ENCODE peak calls at places on chromosomes 16 and 17, in seven cellular contexts. C is HFFc6, V is mesothelial cell of epicardium, K is PC-9, Y is OCI-LY7, G is AG04449, F is cardiac muscle cell. W is an unnamed sample.

GRCh38 chr16:66605177-66605999 is 884 bp downstream of the CMTM3 start:
- DNase-seq in C (peak), V (peak), K (peak), Y (peak), G (no peak), F (peak), W (peak)

GRCh38 chr17:32445976-32446375 is 1.7 kb downstream of the PSMD11 start:
- DNase-seq in C (peak), V (no peak), K (no peak), Y (peak), G (no peak), F (no peak), W (no peak)

GRCh38 chr17:57937492-57937891 is 17.7 kb downstream of the CUEDC1 start:
- DNase-seq in C (no peak), V (no peak), K (no peak), Y (no peak), G (no peak), F (no peak), W (no peak)

GRCh38 chr16:57720142-57720575 is 15.4 kb upstream of the KATNB1 start:
- DNase-seq in C (peak), V (no peak), K (peak), Y (peak), G (no peak), F (peak), W (peak)

GRCh38 chr17:45222273-45222993 is 748 bp downstream of the FMNL1 start:
- DNase-seq in C (no peak), V (no peak), K (no peak), Y (peak), G (no peak), F (no peak), W (no peak)

GRCh38 chr17:63961355-63962207 is 11.1 kb downstream of the SCN4A start:
- DNase-seq in C (peak), V (peak), K (peak), Y (peak), G (no peak), F (peak), W (peak)

GRCh38 chr17:694239-694638 is 20.4 kb downstream of the VPS53 start:
- DNase-seq in C (peak), V (no peak), K (peak), Y (no peak), G (peak), F (no peak), W (no peak)

GRCh38 chr17:51059781-51060180 is 60.9 kb downstream of the SPAG9 start:
- DNase-seq in C (peak), V (no peak), K (no peak), Y (no peak), G (no peak), F (no peak), W (no peak)

GRCh38 chr16:78257376-78257728 is 157.9 kb downstream of the WWOX start:
- DNase-seq in C (no peak), V (no peak), K (no peak), Y (no peak), G (no peak), F (no peak), W (no peak)

GRCh38 chr17:67503184-67503583 is 126.1 kb downstream of the PITPNC1 start:
- DNase-seq in C (peak), V (no peak), K (peak), Y (no peak), G (no peak), F (no peak), W (no peak)

DNA sequence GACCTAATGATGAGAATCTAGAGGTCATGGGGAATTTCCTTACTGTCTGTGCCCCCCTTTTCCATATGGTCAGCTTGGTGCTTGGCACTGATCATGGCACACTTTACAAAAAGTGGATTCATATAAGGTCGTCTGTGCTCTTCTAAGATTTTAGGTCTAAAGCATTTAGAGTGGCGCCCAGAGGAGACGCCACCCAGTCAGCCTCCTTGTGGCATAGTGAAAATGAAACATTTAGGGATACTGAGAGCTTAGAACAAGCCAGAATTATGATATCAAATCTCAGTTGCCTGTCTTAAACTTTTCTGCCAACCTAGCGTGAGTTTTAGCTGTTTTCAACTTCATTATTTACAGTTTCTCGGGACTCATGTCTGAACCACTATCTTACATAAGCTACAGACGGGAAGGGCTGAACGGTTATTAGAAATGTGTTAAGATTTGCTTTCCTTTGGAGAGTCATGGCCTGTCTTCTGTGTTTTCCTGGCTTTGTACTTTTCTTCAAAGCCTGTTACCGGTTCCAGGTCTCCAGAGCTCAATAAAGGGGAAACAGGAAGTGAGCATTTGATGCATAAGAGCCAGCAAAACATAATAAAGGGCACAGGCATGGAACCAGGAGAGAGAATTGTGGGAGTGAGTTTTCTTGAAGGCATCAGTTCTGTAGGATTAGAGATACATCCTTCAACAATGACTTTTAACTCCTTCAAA is 13.7 kb downstream of the ZNRF1 start:
- DNase-seq in C (no peak), V (no peak), K (no peak), Y (no peak), G (no peak), F (no peak), W (no peak)
- TF ChIP-seq CTCF in C (no peak), V (no peak), K (no peak), Y (no peak), G (no peak), F (no peak), W (no peak)

GRCh38 chr16:234468-235305 is at the start of gene FAM234A:
- DNase-seq in C (peak), V (peak), K (peak), Y (peak), G (no peak), F (peak), W (peak)
- TF ChIP-seq CTCF in C (peak), V (no peak), K (no peak), Y (peak), G (peak), F (peak), W (peak)

GRCh38 chr17:42025191-42025579 is 5.3 kb downstream of the NKIRAS2 start:
- DNase-seq in C (no peak), V (no peak), K (no peak), Y (no peak), G (no peak), F (no peak), W (no peak)
- TF ChIP-seq CTCF in C (peak), V (peak), K (peak), Y (peak), G (no peak), F (no peak), W (no peak)

GRCh38 chr17:70168979-70169706 is at the start of gene KCNJ2:
- DNase-seq in C (peak), V (peak), K (no peak), Y (peak), G (no peak), F (peak), W (peak)

GRCh38 chr17:70166571-70166970 is 2.8 kb upstream of the KCNJ2 start:
- DNase-seq in C (no peak), V (no peak), K (no peak), Y (no peak), G (no peak), F (no peak), W (no peak)

GRCh38 chr17:70168044-70168978 is 1.0 kb upstream of the KCNJ2 start:
- DNase-seq in C (no peak), V (peak), K (no peak), Y (peak), G (peak), F (peak), W (peak)

GRCh38 chr17:70161519-70161918 is 7.8 kb upstream of the KCNJ2 start:
- DNase-seq in C (no peak), V (no peak), K (no peak), Y (no peak), G (no peak), F (no peak), W (no peak)

GRCh38 chr17:70165383-70165782 is 3.9 kb upstream of the KCNJ2 start:
- DNase-seq in C (no peak), V (no peak), K (no peak), Y (no peak), G (no peak), F (no peak), W (no peak)
- TF ChIP-seq CTCF in C (no peak), V (no peak), K (no peak), Y (no peak), G (no peak), F (no peak), W (no peak)

GRCh38 chr16:4307215-4308037 is 8.4 kb upstream of the GLIS2 start:
- DNase-seq in C (peak), V (peak), K (peak), Y (peak), G (peak), F (peak), W (peak)
- TF ChIP-seq CTCF in C (peak), V (no peak), K (no peak), Y (no peak), G (no peak), F (no peak), W (no peak)

DNA sequence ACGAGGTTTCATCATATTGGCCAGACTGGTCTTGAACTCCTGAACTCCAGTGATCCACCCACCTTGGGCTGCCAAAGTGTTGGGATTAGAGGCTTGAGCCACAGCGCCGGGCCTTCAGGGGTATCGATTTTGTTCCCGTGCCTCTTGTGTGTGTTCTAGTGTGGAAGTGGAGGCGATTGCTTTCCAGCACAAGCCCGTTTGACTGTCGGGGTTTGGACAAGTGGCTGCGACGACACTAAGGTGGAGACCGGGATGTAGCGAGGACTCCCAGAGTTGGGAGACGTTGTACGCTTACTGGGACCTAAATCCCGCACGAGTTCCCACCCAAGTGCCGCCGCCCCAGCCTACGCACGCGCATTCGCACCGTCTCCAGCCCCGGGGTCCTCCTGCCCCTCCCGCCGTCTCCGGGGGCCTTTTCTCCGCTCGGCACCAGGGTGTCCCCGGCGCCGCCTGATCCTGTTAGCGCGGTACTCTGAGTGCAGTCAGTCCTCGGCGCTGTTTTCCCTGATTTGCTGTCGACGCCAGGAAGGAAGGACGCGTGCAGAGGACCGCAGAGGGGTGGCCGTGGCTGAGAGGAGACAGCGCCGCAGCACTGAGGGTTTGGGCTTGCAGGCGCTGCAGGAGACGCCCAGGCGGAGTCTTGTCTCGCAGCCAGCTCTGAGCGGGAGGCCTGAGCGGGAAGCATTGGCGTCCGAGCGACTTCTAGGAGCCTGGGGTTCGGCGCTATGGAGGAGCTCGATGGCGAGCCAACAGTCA is at the start of gene NUP85:
- DNase-seq in C (peak), V (peak), K (peak), Y (peak), G (peak), F (peak), W (peak)
- TF ChIP-seq CTCF in C (no peak), V (no peak), K (no peak), Y (no peak), G (no peak), F (no peak), W (no peak)

DNA sequence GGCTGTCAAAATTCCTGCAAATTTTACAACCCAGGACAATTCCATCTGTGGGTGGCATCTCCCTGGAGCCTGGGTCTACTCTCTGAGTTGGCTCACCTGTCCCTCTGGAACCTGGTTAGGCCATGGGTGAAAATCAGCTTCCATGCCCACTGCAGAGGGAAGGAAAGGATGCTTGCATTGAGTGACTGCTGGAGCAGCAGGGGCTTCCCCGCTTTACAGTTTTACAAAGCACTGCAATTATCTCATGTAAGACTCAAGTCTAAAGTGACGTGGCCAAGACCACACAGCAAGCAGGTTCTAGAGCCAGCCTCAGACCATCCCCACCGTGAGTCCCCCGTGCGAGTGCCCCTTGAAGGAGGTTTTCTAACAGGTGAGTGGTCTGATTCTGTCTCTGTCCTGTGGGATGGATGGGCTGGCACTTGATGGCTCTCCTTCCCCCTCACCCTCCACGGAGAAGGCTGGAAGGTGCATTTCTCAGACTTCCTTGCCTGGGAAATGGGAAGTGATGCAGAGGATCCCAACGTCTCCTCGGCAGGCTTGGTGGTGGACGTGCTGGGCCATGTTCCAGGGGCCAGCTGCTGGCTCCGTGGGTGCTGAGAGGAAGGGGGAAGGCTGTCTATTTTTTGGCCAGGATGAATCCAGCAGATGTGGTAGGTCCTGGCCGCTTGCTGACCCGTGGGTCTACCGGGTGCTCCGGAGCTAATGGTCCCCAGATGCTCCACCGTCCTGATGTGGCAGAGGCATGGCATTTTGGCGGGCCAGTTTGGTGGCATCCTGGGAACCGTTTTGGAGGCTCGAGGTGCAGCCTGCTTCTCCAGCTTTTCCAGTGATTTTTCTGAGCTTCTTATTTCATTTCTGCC is 26.3 kb upstream of the CBX4 start:
- DNase-seq in C (no peak), V (no peak), K (no peak), Y (no peak), G (no peak), F (no peak), W (no peak)
- TF ChIP-seq CTCF in C (no peak), V (no peak), K (no peak), Y (no peak), G (no peak), F (no peak), W (no peak)

DNA sequence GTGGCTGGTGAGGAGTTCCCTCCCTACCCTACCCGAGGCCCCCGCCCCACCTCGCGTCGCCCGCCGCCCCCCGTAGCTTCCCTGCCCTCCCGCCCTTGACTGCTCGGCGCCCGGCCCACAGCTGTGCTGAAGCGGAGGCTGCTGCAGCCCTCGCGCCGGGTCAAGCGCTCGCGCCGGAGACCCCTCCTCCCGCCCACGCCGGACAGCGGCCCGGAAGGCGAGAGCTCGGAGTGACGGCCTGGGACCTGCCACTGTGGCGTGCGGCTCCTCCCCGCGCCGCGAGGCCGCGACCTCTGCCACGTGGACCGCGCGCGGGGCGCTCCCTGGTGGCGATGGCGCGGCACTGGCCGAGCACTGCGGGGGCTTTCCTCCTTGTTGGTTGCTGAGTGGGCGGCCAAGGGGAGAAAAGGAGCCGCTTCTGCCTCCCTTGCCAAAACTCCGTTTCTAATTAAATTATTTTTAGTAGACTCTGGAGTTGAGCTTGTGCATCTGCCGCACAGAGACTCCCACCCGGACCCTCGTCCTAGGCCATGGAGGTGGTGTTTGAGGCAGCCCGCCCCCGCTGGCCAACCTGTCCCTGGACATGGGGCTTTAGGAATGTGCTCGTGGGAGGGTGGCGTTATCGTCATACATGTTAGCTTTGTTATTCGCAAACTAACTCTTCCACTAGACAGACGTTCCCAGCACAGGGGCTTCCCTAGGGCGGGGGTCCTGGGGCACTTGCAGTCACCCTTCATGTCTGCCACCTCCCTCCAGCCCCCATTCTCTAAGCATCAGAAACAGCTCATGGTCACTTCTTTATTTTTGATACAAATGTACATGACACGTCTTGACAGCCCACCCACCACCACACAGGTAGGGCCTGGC is 4.4 kb downstream of the TP53I13 start:
- DNase-seq in C (peak), V (peak), K (no peak), Y (peak), G (no peak), F (peak), W (peak)
- TF ChIP-seq CTCF in C (peak), V (peak), K (no peak), Y (peak), G (peak), F (peak), W (peak)

DNA sequence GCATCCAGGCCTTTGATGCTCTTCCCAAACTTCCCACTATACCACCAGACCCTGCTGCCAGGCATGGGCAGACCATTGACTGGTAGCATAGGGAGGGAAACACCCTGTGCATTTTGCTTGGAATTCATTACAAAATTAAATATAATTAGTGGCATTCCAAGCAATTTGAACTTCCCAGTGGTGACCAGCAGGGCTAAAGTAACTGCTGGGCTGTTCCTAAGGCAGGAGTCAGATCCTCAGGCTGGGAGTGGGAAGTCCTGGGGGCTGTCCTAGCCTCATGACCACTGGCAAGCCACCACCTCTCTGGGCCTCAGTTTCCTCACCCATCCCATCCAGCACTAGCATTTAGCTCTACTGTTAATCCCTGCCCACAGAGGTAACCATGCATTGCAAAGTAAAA is 3.7 kb downstream of the PRR15L start:
- DNase-seq in C (no peak), V (no peak), K (no peak), Y (no peak), G (no peak), F (no peak), W (no peak)
- TF ChIP-seq CTCF in C (peak), V (peak), K (peak), Y (no peak), G (no peak), F (no peak), W (peak)

GRCh38 chr17:40445769-40446468 is 2.7 kb downstream of the IGFBP4 start:
- DNase-seq in C (no peak), V (no peak), K (no peak), Y (no peak), G (no peak), F (no peak), W (no peak)
- TF ChIP-seq CTCF in C (peak), V (no peak), K (peak), Y (no peak), G (no peak), F (no peak), W (peak)